ENCODE peak calls at places on chromosome 21, in six cellular contexts. A, N, F, Z, M and R are unnamed samples.

GRCh38 chr21:38321568-38321967 is 64.8 kb downstream of the KCNJ15 start:
- DNase-seq in A (no peak), F (no peak), Z (no peak), M (no peak), N (peak; percentile 80), R (no peak)

GRCh38 chr21:45801989-45802388 is 158.5 kb downstream of the PCBP3 start:
- DNase-seq in A (no peak), Z (no peak), M (no peak), F (no peak), N (no peak), R (no peak)

GRCh38 chr21:38910390-38911008 is 104.8 kb downstream of the ETS2 start:
- DNase-seq in F (no peak), A (no peak), N (no peak), Z (no peak), M (no peak), R (no peak)

GRCh38 chr21:35048183-35048601 is 910 bp downstream of the RUNX1 start:
- DNase-seq in M (no peak), F (peak; percentile 59), A (peak; percentile 41), N (no peak), Z (no peak), R (no peak)

GRCh38 chr21:38596264-38597042 is 98.2 kb upstream of the ERG start:
- DNase-seq in Z (no peak), N (no peak), A (no peak), F (no peak), M (no peak), R (no peak)

GRCh38 chr21:45127937-45128336 is 53.6 kb downstream of the ADARB1 start:
- DNase-seq in M (no peak), N (no peak), A (no peak), F (no peak), Z (no peak), R (no peak)

GRCh38 chr21:45016031-45016430 is 58.3 kb upstream of the ADARB1 start:
- DNase-seq in Z (no peak), F (no peak), N (no peak), A (no peak), M (no peak), R (no peak)

GRCh38 chr21:44329086-44329889 is 9.9 kb downstream of the CFAP410 start:
- DNase-seq in M (no peak), N (no peak), Z (no peak), F (no peak), A (no peak), R (no peak)

GRCh38 chr21:37855568-37856391 is 60.5 kb downstream of the KCNJ6 start:
- DNase-seq in A (peak; percentile 9), F (no peak), N (peak; percentile 45), Z (no peak), M (no peak), R (no peak)

GRCh38 chr21:39134288-39134810 is 48.9 kb downstream of the PSMG1 start:
- DNase-seq in Z (no peak), A (no peak), M (no peak), F (no peak), N (no peak), R (no peak)

GRCh38 chr21:45780647-45781046 is 137.1 kb downstream of the PCBP3 start:
- DNase-seq in A (no peak), M (no peak), N (no peak), F (no peak), Z (no peak), R (no peak)

GRCh38 chr21:45404726-45405270 is at the start of gene COL18A1:
- DNase-seq in F (peak; percentile 90), Z (peak; percentile 22), N (peak; percentile 26), A (peak; percentile 90), M (peak; percentile 15), R (no peak)

GRCh38 chr21:31184462-31184861 is 146.2 kb upstream of the KRTAP19-8 start:
- DNase-seq in Z (peak; percentile 49), N (no peak), F (no peak), A (no peak), M (peak; percentile 63), R (no peak)

GRCh38 chr21:32256873-32257620 is 21.8 kb downstream of the MIS18A start:
- DNase-seq in M (no peak), F (peak; percentile 83), Z (no peak), A (no peak), N (peak; percentile 90), R (no peak)

GRCh38 chr21:36163780-36164426 is 7.3 kb downstream of the DOP1B start:
- DNase-seq in N (no peak), A (no peak), Z (no peak), F (no peak), M (no peak), R (no peak)

GRCh38 chr21:39373634-39374033 is 24.7 kb upstream of the HMGN1 start:
- DNase-seq in F (no peak), Z (no peak), M (no peak), N (peak; percentile 49), A (peak; percentile 55), R (no peak)

GRCh38 chr21:37532868-37533780 is 166.6 kb downstream of the DYRK1A start:
- DNase-seq in A (no peak), F (no peak), Z (peak; percentile 17), M (no peak), N (peak; percentile 59), R (no peak)

GRCh38 chr21:44079446-44079845 is 27.8 kb upstream of the PWP2 start:
- DNase-seq in Z (no peak), M (no peak), N (no peak), A (no peak), F (no peak), R (no peak)

GRCh38 chr21:15134711-15135110 is 69.9 kb upstream of the NRIP1 start:
- DNase-seq in N (no peak), Z (no peak), M (no peak), A (no peak), F (peak; percentile 55), R (no peak)

GRCh38 chr21:45302082-45303061 is 14.7 kb upstream of the POFUT2 start:
- DNase-seq in Z (peak; percentile 28), F (peak; percentile 94), A (no peak), M (peak; percentile 44), N (peak; percentile 65), R (no peak)

GRCh38 chr21:37915516-37915915 is 741 bp downstream of the KCNJ6 start:
- DNase-seq in Z (no peak), N (no peak), M (no peak), F (no peak), A (peak; percentile 36), R (no peak)

GRCh38 chr21:36847189-36847588 is 119.3 kb downstream of the HLCS start:
- DNase-seq in M (no peak), N (peak; percentile 74), A (no peak), F (no peak), Z (no peak), R (no peak)

GRCh38 chr21:43207868-43208267 is 39.1 kb downstream of the CRYAA start:
- DNase-seq in Z (no peak), F (peak; percentile 3), N (no peak), M (no peak), A (no peak), R (peak; percentile 71)

GRCh38 chr21:30707409-30707808 is 11.2 kb downstream of the KRTAP21-3 start:
- DNase-seq in N (no peak), Z (no peak), F (no peak), A (no peak), M (no peak), R (no peak)

GRCh38 chr21:35508389-35508888 is 459.3 kb upstream of the RUNX1 start:
- DNase-seq in F (peak; percentile 89), M (no peak), Z (no peak), A (peak; percentile 69), N (peak; percentile 96), R (no peak)